ENCODE peak calls at places on chromosomes 7 and 10, in eight cellular contexts. N is cardiac muscle cell; A is BE2C; R is PC-3; P is PC-9; L is psoas muscle; X is left ventricle myocardium inferior; E is CD4-positive, alpha-beta T cell. G is an unnamed sample.
A peak's percentile ranks its signal among the peaks of the same experiment; 100 is the strongest.

GRCh38 chr7:88169717-88170320 is 50.0 kb downstream of the SRI start:
- DNase-seq in L (no peak), N (peak; percentile 38), X (no peak), A (no peak), R (peak; percentile 55), P (no peak), E (no peak), G (no peak)

GRCh38 chr10:54441286-54441685 is 359.7 kb downstream of the PCDH15 start:
- DNase-seq in N (no peak), E (no peak), R (no peak), X (no peak), L (no peak), A (peak; percentile 24), P (no peak), G (no peak)

GRCh38 chr7:106022193-106022821 is 59.2 kb downstream of the CDHR3 start:
- DNase-seq in R (no peak), L (no peak), E (peak; percentile 75), A (no peak), N (no peak), P (no peak), X (no peak), G (peak; percentile 84)

GRCh38 chr7:72281325-72281724 is 130.8 kb downstream of the CALN1 start:
- DNase-seq in N (no peak), A (no peak), L (no peak), P (no peak), R (no peak), E (no peak), X (no peak), G (no peak)

GRCh38 chr7:20153567-20153966 is 63.6 kb downstream of the MACC1 start:
- DNase-seq in L (no peak), R (peak; percentile 15), N (no peak), P (no peak), A (no peak), E (no peak), X (no peak), G (no peak)

GRCh38 chr7:83547526-83547925 is 101.4 kb downstream of the SEMA3E start:
- DNase-seq in R (peak; percentile 95), N (peak; percentile 30), P (peak; percentile 55), X (no peak), L (no peak), E (no peak), A (peak; percentile 25), G (no peak)

GRCh38 chr10:121598261-121599249 is at the start of gene FGFR2:
- DNase-seq in E (no peak), P (no peak), L (peak; percentile 76), N (peak; percentile 96), A (peak; percentile 87), X (peak; percentile 78), R (peak; percentile 69), G (no peak)

GRCh38 chr10:19749185-19749729 is 67.0 kb upstream of the PLXDC2 start:
- DNase-seq in N (no peak), R (peak; percentile 3), E (no peak), X (no peak), L (no peak), P (no peak), A (no peak), G (no peak)

GRCh38 chr7:78080241-78080640 is 281.7 kb downstream of the PHTF2 start:
- DNase-seq in N (no peak), E (no peak), L (no peak), X (no peak), A (no peak), P (no peak), R (no peak), G (no peak)

GRCh38 chr7:122416316-122416925 is 111.9 kb upstream of the FEZF1 start:
- DNase-seq in L (no peak), P (no peak), X (no peak), N (no peak), E (no peak), A (no peak), R (no peak), G (no peak)

GRCh38 chr7:122413339-122413738 is 108.8 kb upstream of the FEZF1 start:
- DNase-seq in A (no peak), R (no peak), X (no peak), E (no peak), N (peak; percentile 32), L (no peak), P (no peak), G (no peak)

GRCh38 chr7:122412886-122413285 is 108.3 kb upstream of the FEZF1 start:
- DNase-seq in E (no peak), L (no peak), X (no peak), A (no peak), N (peak; percentile 9), P (no peak), R (no peak), G (no peak)

GRCh38 chr7:122412441-122412840 is 107.9 kb upstream of the FEZF1 start:
- DNase-seq in N (no peak), R (peak; percentile 4), A (no peak), X (no peak), P (no peak), E (no peak), L (no peak), G (no peak)

DNA sequence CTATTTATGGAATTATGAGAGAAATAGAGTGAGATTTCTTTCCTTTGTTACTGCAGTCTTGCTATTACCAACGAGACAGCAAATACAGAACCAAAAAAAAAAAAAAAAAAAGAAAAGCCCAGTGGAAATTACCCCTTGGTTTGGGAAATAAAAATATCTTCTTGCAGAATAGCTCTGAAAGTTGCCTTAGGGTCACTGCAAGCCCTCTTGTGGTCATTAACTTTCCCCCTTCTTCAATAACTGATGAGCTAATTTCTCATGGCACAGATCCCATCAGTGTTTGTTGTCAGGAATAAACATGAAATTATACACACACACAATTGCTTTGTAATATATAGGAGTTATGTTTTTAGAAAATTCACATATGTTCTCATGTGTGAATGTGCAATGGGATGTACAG is 111.0 kb upstream of the FEZF1 start:
- DNase-seq in E (no peak), R (no peak), N (no peak), A (no peak), P (no peak), X (no peak), L (no peak), G (no peak)
- TF ChIP-seq CTCF in E (no peak), R (no peak), N (no peak), A (no peak), P (no peak), X (no peak), L (no peak), G (no peak)

GRCh38 chr10:98031440-98031839 is 1.0 kb upstream of the CRTAC1 start:
- DNase-seq in X (no peak), A (no peak), P (no peak), R (no peak), E (no peak), N (no peak), L (no peak), G (no peak)
- H3K27me3 ChIP-seq in X (peaks cover 97% of the 10 kb centered on the region), A (peaks cover 61% of the 10 kb centered on the region), P (peaks cover 19% of the 10 kb centered on the region), R (peaks cover 34% of the 10 kb centered on the region), E (peaks cover 76% of the 10 kb centered on the region), N (peaks cover 89% of the 10 kb centered on the region), L (peaks cover 10% of the 10 kb centered on the region), G (peaks cover 59% of the 10 kb centered on the region)

GRCh38 chr7:134461921-134462320 is 3.0 kb upstream of the AKR1B1 start:
- DNase-seq in R (no peak), P (no peak), L (no peak), A (no peak), X (no peak), N (no peak), E (no peak), G (no peak)

GRCh38 chr7:134457166-134457565 is 1.7 kb downstream of the AKR1B1 start:
- DNase-seq in A (no peak), P (no peak), N (no peak), E (no peak), X (no peak), L (no peak), R (no peak), G (no peak)

GRCh38 chr7:134460000-134460399 is 1.1 kb upstream of the AKR1B1 start:
- DNase-seq in E (no peak), L (no peak), X (no peak), R (peak; percentile 14), A (no peak), P (no peak), N (no peak), G (no peak)

GRCh38 chr7:134458341-134458805 is 527 bp downstream of the AKR1B1 start:
- DNase-seq in X (peak; percentile 42), R (no peak), E (peak; percentile 46), P (peak; percentile 58), N (peak; percentile 72), L (peak; percentile 76), A (peak; percentile 76), G (peak; percentile 93)

DNA sequence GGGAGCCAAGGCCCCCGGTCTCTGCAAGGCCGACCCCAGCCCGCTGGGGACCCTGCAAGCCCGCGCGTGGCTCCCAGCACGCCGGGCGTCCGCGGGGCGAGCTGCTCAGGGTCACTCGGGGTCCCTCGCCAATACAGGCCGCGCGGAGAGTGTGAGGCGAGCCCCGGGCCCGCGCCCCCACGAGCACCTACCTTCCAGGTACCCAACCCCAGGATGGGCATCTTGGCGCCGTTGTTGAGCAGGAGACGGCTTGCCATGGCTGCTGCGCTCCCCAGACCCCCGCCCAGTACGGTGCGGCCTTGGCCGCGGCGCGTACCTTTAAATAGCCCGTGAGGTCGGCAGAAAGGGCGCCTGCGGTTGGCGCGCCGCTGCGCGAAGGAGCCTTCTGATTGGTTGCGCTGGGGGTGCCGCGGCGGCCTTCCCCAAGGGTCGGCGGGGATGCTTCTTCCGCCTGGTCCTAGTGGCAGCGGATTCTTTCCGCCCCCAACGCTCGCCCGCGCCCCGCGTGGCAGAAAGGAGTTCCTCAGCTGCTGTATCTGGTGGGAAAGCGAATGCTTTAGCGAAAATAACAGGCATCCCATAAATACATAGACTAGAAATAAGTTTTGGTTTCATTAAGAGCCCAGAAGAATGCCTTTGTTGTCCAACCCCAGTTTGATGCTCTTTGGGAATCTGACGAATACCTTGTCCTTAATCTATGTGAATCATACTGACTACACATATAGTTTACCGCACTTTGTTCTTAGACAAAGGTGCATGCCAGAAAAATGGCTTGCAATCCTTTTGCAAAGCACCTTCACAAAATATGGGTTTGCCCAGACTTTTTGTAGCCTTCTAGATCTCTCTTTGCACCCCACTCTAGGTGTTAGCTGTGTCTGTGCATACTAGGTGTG is at the start of gene AKR1B1:
- DNase-seq in P (peak; percentile 95), A (peak; percentile 96), L (peak; percentile 96), X (peak; percentile 93), R (no peak), E (peak; percentile 84), N (peak; percentile 95), G (peak; percentile 95)
- TF ChIP-seq CTCF in P (peak; percentile 36), A (peak; percentile 65), L (peak; percentile 52), X (peak; percentile 74), R (no peak), E (peak; percentile 63), N (peak; percentile 68), G (peak; percentile 64)

GRCh38 chr7:1663857-1664651 is 6.0 kb upstream of the ELFN1 start:
- DNase-seq in A (peak; percentile 20), P (no peak), R (no peak), X (no peak), E (no peak), L (peak; percentile 47), N (peak; percentile 55), G (peak; percentile 73)

GRCh38 chr7:1661461-1661860 is 8.6 kb upstream of the ELFN1 start:
- DNase-seq in E (no peak), X (no peak), L (no peak), R (no peak), N (no peak), A (no peak), P (no peak), G (no peak)

GRCh38 chr7:1663243-1663642 is 6.8 kb upstream of the ELFN1 start:
- DNase-seq in X (no peak), P (no peak), E (no peak), A (no peak), N (no peak), L (peak; percentile 35), R (no peak), G (peak; percentile 53)

GRCh38 chr7:1662101-1662500 is 8.0 kb upstream of the ELFN1 start:
- DNase-seq in P (no peak), A (no peak), X (no peak), L (peak; percentile 20), R (no peak), N (no peak), E (no peak), G (peak; percentile 58)

GRCh38 chr7:1662767-1663166 is 7.3 kb upstream of the ELFN1 start:
- DNase-seq in R (no peak), N (no peak), X (no peak), L (no peak), P (no peak), A (no peak), E (peak; percentile 0), G (peak; percentile 64)
- H3K27me3 ChIP-seq in R (peaks cover 34% of the 10 kb centered on the region), N (peaks cover 18% of the 10 kb centered on the region), X (peaks cover 82% of the 10 kb centered on the region), L (peaks cover 22% of the 10 kb centered on the region), P (peaks cover 71% of the 10 kb centered on the region), A (peaks cover 42% of the 10 kb centered on the region), E (peaks cover 48% of the 10 kb centered on the region), G (no peaks in the 10 kb centered on the region)